ENCODE peak calls at places on chromosomes 4 and X, in seven cellular contexts. F, S, N, D, H, W and B are unnamed samples. For H3K4me1 and H3K27me3, the result is how much of the 10 kb centered on the place peaks cover.

GRCh38 chr4:51942108-51942832 is 77.9 kb downstream of the LRRC66 start:
- DNase-seq in F (no peak), S (no peak), N (no peak), D (no peak), H (no peak), W (no peak), B (no peak)

GRCh38 chr4:28702571-28702970 is 1841.9 kb downstream of the STIM2 start:
- DNase-seq in F (no peak), S (no peak), N (no peak), D (no peak), H (no peak), W (no peak), B (no peak)

GRCh38 chr4:184599492-184600135 is 49.6 kb downstream of the CASP3 start:
- DNase-seq in F (no peak), S (no peak), N (no peak), D (no peak), H (no peak), W (no peak), B (no peak)

GRCh38 chr4:62717144-62717543 is 1517.0 kb downstream of the ADGRL3 start:
- DNase-seq in F (no peak), S (no peak), N (no peak), D (no peak), H (no peak), W (no peak), B (peak)

GRCh38 chr4:144645621-144646522 is at the start of gene HHIP:
- DNase-seq in F (peak), S (peak), N (peak), D (no peak), H (peak), W (peak), B (no peak)

GRCh38 chr4:118845552-118846065 is 9.7 kb upstream of the SEC24D start:
- DNase-seq in F (no peak), S (no peak), N (no peak), D (no peak), H (no peak), W (no peak), B (no peak)

GRCh38 chr4:185508162-185508561 is 27.1 kb downstream of the PDLIM3 start:
- DNase-seq in F (no peak), S (no peak), N (peak), D (no peak), H (no peak), W (no peak), B (no peak)

GRCh38 chrX:113868169-113868568 is 715.7 kb upstream of the HTR2C start:
- DNase-seq in F (no peak), S (no peak), N (peak), D (no peak), H (no peak), W (no peak), B (no peak)

GRCh38 chrX:130224810-130225209 is 43.9 kb downstream of the ZNF280C start:
- DNase-seq in F (no peak), S (no peak), N (peak), D (no peak), H (no peak), W (no peak), B (no peak)

GRCh38 chrX:64394059-64394873 is 986 bp downstream of the MTMR8 start:
- DNase-seq in F (no peak), S (no peak), N (no peak), D (no peak), H (no peak), W (no peak), B (no peak)

GRCh38 chr4:148443550-148444295 is 1.5 kb upstream of the NR3C2 start:
- DNase-seq in F (peak), S (peak), N (peak), D (peak), H (peak), W (peak), B (peak)

GRCh38 chr4:42609051-42609450 is 47.9 kb downstream of the ATP8A1 start:
- DNase-seq in F (no peak), S (no peak), N (no peak), D (no peak), H (no peak), W (no peak), B (no peak)

GRCh38 chrX:47283015-47283771 is 50.4 kb downstream of the USP11 start:
- DNase-seq in F (no peak), S (no peak), N (no peak), D (no peak), H (no peak), W (no peak), B (no peak)

GRCh38 chr4:44157611-44158277 is 290.9 kb downstream of the KCTD8 start:
- DNase-seq in F (no peak), S (no peak), N (peak), D (no peak), H (no peak), W (no peak), B (no peak)

GRCh38 chr4:182716207-182716606 is 201.0 kb downstream of the DCTD start:
- DNase-seq in F (peak), S (no peak), N (no peak), D (no peak), H (no peak), W (no peak), B (no peak)

GRCh38 chr4:24561438-24562139 is 22.8 kb downstream of the DHX15 start:
- DNase-seq in F (no peak), S (no peak), N (no peak), D (no peak), H (no peak), W (no peak), B (no peak)
- H3K4me1 ChIP-seq in F (under half), S (under half), N (under half), D (half or more), H (under half), W (under half), B (under half)

DNA sequence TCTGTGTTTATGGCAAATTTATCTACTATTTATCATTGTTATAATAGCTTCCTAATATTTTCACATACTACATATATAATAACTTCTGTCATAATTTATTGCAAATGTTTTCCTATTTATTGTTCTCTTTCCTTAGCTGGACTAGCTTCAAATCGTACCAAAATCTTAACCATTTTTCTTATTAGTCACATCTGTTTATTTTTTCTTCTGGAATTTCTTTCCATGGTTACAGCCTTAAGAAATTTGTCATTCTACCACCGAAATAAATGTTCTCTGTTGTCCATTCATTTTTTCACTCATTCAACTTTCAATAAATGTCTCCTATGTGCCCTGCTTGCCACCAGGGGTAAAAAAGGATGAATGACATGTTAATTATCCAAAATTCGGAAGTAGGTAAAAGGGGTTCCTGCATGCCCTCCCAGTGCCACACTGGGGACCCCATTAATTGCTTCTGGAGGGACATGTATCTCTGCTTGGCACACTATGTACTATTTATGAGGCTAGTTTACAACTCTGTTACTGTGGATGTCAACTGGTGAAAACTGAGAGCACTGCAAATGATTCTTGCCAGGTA is 182.1 kb downstream of the SH3KBP1 start:
- DNase-seq in F (no peak), S (no peak), N (no peak), D (no peak), H (no peak), W (no peak), B (no peak)
- H3K27me3 ChIP-seq in F (under half), S (under half), N (under half), D (under half), H (under half), W (under half), B (under half)

GRCh38 chr4:142817442-142817841 is 28.7 kb downstream of the INPP4B start:
- DNase-seq in F (peak), S (no peak), N (no peak), D (no peak), H (no peak), W (no peak), B (no peak)
- H3K27ac ChIP-seq in F (no peak), S (peak), N (peak), D (no peak), H (no peak), W (peak), B (no peak)

GRCh38 chr4:80495847-80496246 is 160.3 kb downstream of the CFAP299 start:
- DNase-seq in F (no peak), S (no peak), N (no peak), D (no peak), H (no peak), W (no peak), B (no peak)
- H3K4me1 ChIP-seq in F (under half), S (under half), N (under half), D (half or more), H (under half), W (under half), B (under half)

DNA sequence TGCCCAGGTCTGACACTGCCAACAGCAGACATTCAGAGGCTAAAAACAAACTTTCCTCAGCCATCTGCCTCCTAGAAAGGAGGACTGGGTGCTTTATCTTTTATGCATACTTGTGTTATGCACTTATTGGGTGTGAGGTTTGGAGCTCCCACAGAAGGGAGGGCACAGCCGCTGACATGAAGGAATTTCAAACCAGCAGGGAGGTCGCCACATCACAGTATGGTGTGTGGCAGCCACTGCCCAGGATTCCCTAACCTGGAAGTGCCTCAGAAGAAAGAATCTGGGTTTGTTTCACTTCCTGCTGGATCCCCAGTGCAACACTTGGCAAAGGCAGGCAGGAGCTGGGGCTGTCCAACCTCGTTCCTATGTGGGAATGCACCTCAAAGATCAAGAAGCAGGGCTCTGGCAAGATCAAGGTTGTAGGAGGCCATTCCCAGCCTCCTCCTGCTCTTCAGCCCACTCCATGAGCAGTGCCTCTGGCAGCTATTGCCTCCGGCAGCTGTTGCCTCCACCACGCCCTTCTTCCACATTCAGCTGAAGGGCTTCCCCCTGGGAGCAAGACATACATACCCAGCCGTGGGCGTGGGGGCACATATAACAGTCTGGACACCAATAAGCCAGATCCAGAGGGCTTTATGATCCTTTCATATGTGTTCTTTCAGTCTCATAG is 109.0 kb upstream of the MAMLD1 start:
- DNase-seq in F (no peak), S (no peak), N (no peak), D (no peak), H (no peak), W (no peak), B (no peak)
- H3K27me3 ChIP-seq in F (under half), S (under half), N (under half), D (under half), H (under half), W (under half), B (under half)

DNA sequence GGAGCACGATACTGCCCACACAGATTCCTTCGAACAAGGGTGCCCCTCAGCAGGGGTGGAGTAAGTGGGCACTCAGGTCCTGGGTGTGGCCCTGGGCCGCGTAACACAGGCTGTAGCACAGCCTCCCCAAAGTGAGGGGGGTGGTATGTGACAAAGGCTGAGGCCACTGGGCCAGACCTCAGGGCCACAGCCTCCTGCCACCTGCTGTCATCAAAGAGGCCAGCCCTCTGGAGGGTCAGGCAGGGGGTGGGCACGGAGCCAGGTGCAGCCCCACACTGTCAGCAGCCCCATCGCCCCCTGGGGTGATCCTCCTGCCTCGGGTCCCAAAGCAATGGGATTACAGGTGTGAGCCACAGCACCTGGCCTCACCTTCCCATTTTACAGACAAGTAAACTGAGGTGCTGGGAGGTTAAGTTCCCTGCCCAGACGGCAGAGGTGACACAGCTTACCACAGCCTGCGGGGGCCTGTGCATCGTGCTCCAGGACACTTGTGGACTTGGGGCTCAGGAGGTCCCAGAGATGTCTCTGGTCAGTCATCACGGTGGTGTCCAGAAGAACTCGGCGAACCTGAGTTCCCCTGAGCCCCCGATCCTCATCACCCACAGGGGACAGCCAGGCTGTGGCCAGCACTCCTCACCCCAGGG is 27.5 kb upstream of the MXD4 start:
- DNase-seq in F (no peak), S (peak), N (peak), D (no peak), H (no peak), W (no peak), B (no peak)
- H3K27ac ChIP-seq in F (no peak), S (no peak), N (no peak), D (peak), H (no peak), W (no peak), B (no peak)

DNA sequence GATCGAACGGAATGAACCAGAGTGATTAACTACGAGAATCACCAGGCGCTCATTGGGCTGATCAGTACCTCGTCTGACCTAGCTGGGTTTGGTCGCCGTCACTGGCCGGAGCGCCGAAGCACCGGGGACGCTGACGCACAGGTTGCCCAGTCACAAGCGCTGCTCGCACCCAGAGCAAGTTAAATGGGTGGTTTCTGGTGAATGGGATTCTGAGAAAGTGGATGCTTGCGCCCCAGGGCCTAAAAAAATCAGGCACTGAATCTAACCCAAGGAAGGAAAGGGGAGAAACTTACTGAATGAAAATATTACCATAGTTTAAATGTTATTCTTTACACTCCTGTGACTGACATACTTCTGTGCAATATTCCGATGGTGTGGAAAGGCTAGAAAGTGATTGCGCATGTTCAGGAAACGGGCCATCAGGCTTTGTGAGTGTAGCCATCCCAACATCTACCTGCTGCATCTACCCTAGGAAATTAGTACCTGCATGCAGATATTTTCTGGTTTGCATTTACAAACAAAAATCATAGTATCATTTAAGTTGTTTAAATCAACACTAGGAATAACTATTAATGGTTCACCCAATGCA is 792 bp upstream of the ABCG2 start:
- DNase-seq in F (no peak), S (peak), N (no peak), D (no peak), H (peak), W (peak), B (no peak)
- H3K4me1 ChIP-seq in F (under half), S (under half), N (under half), D (under half), H (under half), W (under half), B (under half)

GRCh38 chrX:40099046-40099968 is 1.5 kb upstream of the BCOR start:
- DNase-seq in F (peak), S (peak), N (peak), D (peak), H (no peak), W (peak), B (no peak)

GRCh38 chrX:40100141-40100536 is 2.4 kb upstream of the BCOR start:
- DNase-seq in F (peak), S (peak), N (peak), D (no peak), H (peak), W (peak), B (no peak)

GRCh38 chrX:40102393-40103381 is 4.9 kb upstream of the BCOR start:
- DNase-seq in F (peak), S (no peak), N (peak), D (no peak), H (no peak), W (no peak), B (no peak)

GRCh38 chrX:40100537-40101429 is 3.0 kb upstream of the BCOR start:
- DNase-seq in F (peak), S (no peak), N (no peak), D (no peak), H (no peak), W (no peak), B (no peak)

GRCh38 chrX:40101430-40101802 is 3.7 kb upstream of the BCOR start:
- DNase-seq in F (no peak), S (no peak), N (no peak), D (no peak), H (no peak), W (no peak), B (no peak)
- H3K27me3 ChIP-seq in F (half or more), S (under half), N (under half), D (under half), H (half or more), W (under half), B (under half)

GRCh38 chr4:122911588-122911987 is 10.8 kb downstream of the NUDT6 start:
- DNase-seq in F (no peak), S (no peak), N (no peak), D (no peak), H (no peak), W (no peak), B (no peak)
- H3K27ac ChIP-seq in F (no peak), S (no peak), N (no peak), D (no peak), H (no peak), W (no peak), B (no peak)